ENCODE peak calls at places on chromosomes 1 and 21, in four cellular contexts. One of them, this sample, is unnamed.

GRCh38 chr1:161145832-161146231 is 7.9 kb upstream of the UFC1 start:
- DNase-seq in NCI-H2171 treated with DMSO at 0.1 percent for 48 hours: no peak
- DNase-seq in D341Med: no peak
- DNase-seq in HEK293T: no peak
- DNase-seq in this sample: no peak

GRCh38 chr1:1080122-1080753 is 6.1 kb upstream of the RNF223 start:
- DNase-seq in NCI-H2171 treated with DMSO at 0.1 percent for 48 hours: peak
- DNase-seq in D341Med: peak
- DNase-seq in HEK293T: peak
- DNase-seq in this sample: peak

GRCh38 chr1:109932679-109933078 is 22.0 kb downstream of the CSF1 start:
- DNase-seq in NCI-H2171 treated with DMSO at 0.1 percent for 48 hours: no peak
- DNase-seq in D341Med: no peak
- DNase-seq in HEK293T: no peak
- DNase-seq in this sample: no peak

GRCh38 chr21:33434770-33435360 is 31.7 kb downstream of the IFNGR2 start:
- DNase-seq in NCI-H2171 treated with DMSO at 0.1 percent for 48 hours: no peak
- DNase-seq in D341Med: no peak
- DNase-seq in HEK293T: no peak
- DNase-seq in this sample: peak

GRCh38 chr1:177526201-177526600 is 355.4 kb downstream of the BRINP2 start:
- DNase-seq in NCI-H2171 treated with DMSO at 0.1 percent for 48 hours: no peak
- DNase-seq in D341Med: no peak
- DNase-seq in HEK293T: no peak
- DNase-seq in this sample: no peak

GRCh38 chr1:16984717-16985116 is 4.3 kb upstream of the MFAP2 start:
- DNase-seq in NCI-H2171 treated with DMSO at 0.1 percent for 48 hours: no peak
- DNase-seq in D341Med: no peak
- DNase-seq in HEK293T: no peak
- DNase-seq in this sample: peak

GRCh38 chr1:41382531-41383090 is 21.4 kb downstream of the FOXO6 start:
- DNase-seq in NCI-H2171 treated with DMSO at 0.1 percent for 48 hours: no peak
- DNase-seq in D341Med: no peak
- DNase-seq in HEK293T: no peak
- DNase-seq in this sample: peak

GRCh38 chr1:231093158-231093922 is 53.3 kb upstream of the FAM89A start:
- DNase-seq in NCI-H2171 treated with DMSO at 0.1 percent for 48 hours: no peak
- DNase-seq in D341Med: no peak
- DNase-seq in HEK293T: no peak
- DNase-seq in this sample: peak

GRCh38 chr1:40708750-40709099 is 17.2 kb downstream of the NFYC start:
- DNase-seq in NCI-H2171 treated with DMSO at 0.1 percent for 48 hours: peak
- DNase-seq in D341Med: peak
- DNase-seq in HEK293T: peak
- DNase-seq in this sample: peak

GRCh38 chr1:248850536-248851251 is 8.2 kb downstream of the ZNF692 start:
- DNase-seq in NCI-H2171 treated with DMSO at 0.1 percent for 48 hours: no peak
- DNase-seq in D341Med: peak
- DNase-seq in HEK293T: no peak
- DNase-seq in this sample: no peak

GRCh38 chr1:85048296-85049064 is at the start of gene MCOLN3:
- DNase-seq in NCI-H2171 treated with DMSO at 0.1 percent for 48 hours: peak
- DNase-seq in D341Med: peak
- DNase-seq in HEK293T: peak
- DNase-seq in this sample: no peak

GRCh38 chr1:193538690-193539089 is 352.3 kb upstream of the B3GALT2 start:
- DNase-seq in NCI-H2171 treated with DMSO at 0.1 percent for 48 hours: no peak
- DNase-seq in D341Med: no peak
- DNase-seq in HEK293T: no peak
- DNase-seq in this sample: no peak

GRCh38 chr1:207336559-207337467 is 15.3 kb downstream of the CD55 start:
- DNase-seq in NCI-H2171 treated with DMSO at 0.1 percent for 48 hours: no peak
- DNase-seq in D341Med: no peak
- DNase-seq in HEK293T: no peak
- DNase-seq in this sample: peak

GRCh38 chr1:179229214-179230140 is at the start of gene ABL2:
- DNase-seq in NCI-H2171 treated with DMSO at 0.1 percent for 48 hours: peak
- DNase-seq in D341Med: peak
- DNase-seq in HEK293T: peak
- DNase-seq in this sample: no peak

GRCh38 chr1:113129529-113130185 is 56.7 kb downstream of the LRIG2 start:
- DNase-seq in NCI-H2171 treated with DMSO at 0.1 percent for 48 hours: no peak
- DNase-seq in D341Med: no peak
- DNase-seq in HEK293T: no peak
- DNase-seq in this sample: no peak

GRCh38 chr21:27301216-27301615 is 334.3 kb upstream of the ADAMTS5 start:
- DNase-seq in NCI-H2171 treated with DMSO at 0.1 percent for 48 hours: no peak
- DNase-seq in D341Med: no peak
- DNase-seq in HEK293T: no peak
- DNase-seq in this sample: no peak

This sample was measured in cardiac fibroblast.